ENCODE peak calls at places on chromosomes 1 and 21, in seven cellular contexts. One of them, this sample, is unnamed.

GRCh38 chr1:7438396-7438785 is 332.7 kb upstream of the VAMP3 start:
- DNase-seq in substantia nigra: no peak
- DNase-seq in RWPE1: no peak
- DNase-seq in OCI-LY7: no peak
- DNase-seq in tibial artery: no peak
- DNase-seq in naive thymus-derived CD4-positive, alpha-beta T cell: no peak
- DNase-seq in caudate nucleus: no peak
- DNase-seq in this sample: no peak

GRCh38 chr1:31760422-31760900 is 3.7 kb downstream of the ADGRB2 start:
- DNase-seq in substantia nigra: no peak
- DNase-seq in RWPE1: no peak
- DNase-seq in OCI-LY7: peak
- DNase-seq in tibial artery: no peak
- DNase-seq in naive thymus-derived CD4-positive, alpha-beta T cell: peak
- DNase-seq in caudate nucleus: peak
- DNase-seq in this sample: no peak

GRCh38 chr1:205648212-205648910 is 16.6 kb upstream of the ELK4 start:
- DNase-seq in substantia nigra: no peak
- DNase-seq in RWPE1: no peak
- DNase-seq in OCI-LY7: no peak
- DNase-seq in tibial artery: no peak
- DNase-seq in naive thymus-derived CD4-positive, alpha-beta T cell: no peak
- DNase-seq in caudate nucleus: no peak
- DNase-seq in this sample: no peak

GRCh38 chr1:185568155-185569123 is 165.8 kb upstream of the HMCN1 start:
- DNase-seq in substantia nigra: no peak
- DNase-seq in RWPE1: no peak
- DNase-seq in OCI-LY7: no peak
- DNase-seq in tibial artery: no peak
- DNase-seq in naive thymus-derived CD4-positive, alpha-beta T cell: no peak
- DNase-seq in caudate nucleus: no peak
- DNase-seq in this sample: no peak

GRCh38 chr1:34645919-34646318 is 108.9 kb upstream of the GJB5 start:
- DNase-seq in substantia nigra: no peak
- DNase-seq in RWPE1: no peak
- DNase-seq in OCI-LY7: no peak
- DNase-seq in tibial artery: no peak
- DNase-seq in naive thymus-derived CD4-positive, alpha-beta T cell: no peak
- DNase-seq in caudate nucleus: no peak
- DNase-seq in this sample: no peak

GRCh38 chr21:42234464-42235241 is 15.7 kb downstream of the ABCG1 start:
- DNase-seq in substantia nigra: peak
- DNase-seq in RWPE1: peak
- DNase-seq in OCI-LY7: peak
- DNase-seq in tibial artery: peak
- DNase-seq in naive thymus-derived CD4-positive, alpha-beta T cell: peak
- DNase-seq in caudate nucleus: peak
- DNase-seq in this sample: peak

GRCh38 chr21:43299441-43300277 is 127.3 kb downstream of the SIK1 start:
- DNase-seq in substantia nigra: no peak
- DNase-seq in RWPE1: no peak
- DNase-seq in OCI-LY7: no peak
- DNase-seq in tibial artery: no peak
- DNase-seq in naive thymus-derived CD4-positive, alpha-beta T cell: no peak
- DNase-seq in caudate nucleus: no peak
- DNase-seq in this sample: peak

GRCh38 chr1:55632906-55633305 is 417.7 kb upstream of the USP24 start:
- DNase-seq in substantia nigra: no peak
- DNase-seq in RWPE1: no peak
- DNase-seq in OCI-LY7: no peak
- DNase-seq in tibial artery: no peak
- DNase-seq in naive thymus-derived CD4-positive, alpha-beta T cell: no peak
- DNase-seq in caudate nucleus: no peak
- DNase-seq in this sample: no peak

GRCh38 chr1:203325418-203326091 is 20.2 kb downstream of the BTG2 start:
- DNase-seq in substantia nigra: peak
- DNase-seq in RWPE1: no peak
- DNase-seq in OCI-LY7: peak
- DNase-seq in tibial artery: peak
- DNase-seq in naive thymus-derived CD4-positive, alpha-beta T cell: no peak
- DNase-seq in caudate nucleus: peak
- DNase-seq in this sample: peak

GRCh38 chr1:28449904-28450303 is 55.9 kb upstream of the RCC1 start:
- DNase-seq in substantia nigra: no peak
- DNase-seq in RWPE1: peak
- DNase-seq in OCI-LY7: peak
- DNase-seq in tibial artery: no peak
- DNase-seq in naive thymus-derived CD4-positive, alpha-beta T cell: peak
- DNase-seq in caudate nucleus: no peak
- DNase-seq in this sample: no peak

DNA sequence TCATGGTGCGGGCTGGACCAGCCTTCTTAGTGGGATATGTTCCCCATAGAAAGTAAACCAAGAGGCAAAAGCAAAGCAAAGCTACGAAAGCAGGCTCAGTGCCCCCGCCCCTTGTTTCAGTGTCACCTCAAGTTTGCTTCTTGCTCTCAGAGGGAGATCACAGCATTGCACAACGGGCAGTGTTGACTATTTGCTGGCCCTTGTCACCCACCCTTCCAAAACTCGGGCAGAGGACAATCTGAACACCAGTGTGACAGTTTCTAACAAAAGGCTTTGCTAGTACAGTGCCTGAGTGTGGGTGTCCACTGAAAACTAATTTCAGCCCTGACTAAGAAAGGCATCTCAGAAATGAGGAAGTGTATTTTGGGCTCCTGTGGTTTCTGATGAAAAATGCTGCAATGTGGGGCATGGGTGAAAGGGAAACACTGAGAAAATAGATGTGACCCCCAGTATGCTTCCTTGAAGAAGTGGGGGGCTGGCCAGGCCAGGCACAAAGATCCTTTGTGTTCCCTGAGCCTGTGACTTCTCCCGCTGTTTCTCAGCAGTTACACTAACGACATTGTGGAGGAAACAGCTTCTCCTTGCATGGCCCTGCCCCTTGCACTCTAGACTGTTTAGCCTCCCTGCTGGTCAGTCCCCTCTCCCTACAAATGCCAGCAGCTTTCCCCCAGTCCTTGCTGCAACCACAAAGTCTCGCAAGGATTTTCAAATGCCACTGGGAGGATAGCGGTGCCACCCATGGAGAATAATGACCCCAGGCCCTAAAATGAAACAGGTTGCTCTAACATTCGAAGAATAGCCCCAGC is 33.3 kb upstream of the KCNE1 start:
- DNase-seq in substantia nigra: no peak
- DNase-seq in RWPE1: no peak
- DNase-seq in OCI-LY7: peak
- DNase-seq in tibial artery: no peak
- DNase-seq in naive thymus-derived CD4-positive, alpha-beta T cell: no peak
- DNase-seq in caudate nucleus: peak
- DNase-seq in this sample: no peak
- H3K27ac ChIP-seq in substantia nigra: peak
- H3K27ac ChIP-seq in RWPE1: no peak
- H3K27ac ChIP-seq in OCI-LY7: peak
- H3K27ac ChIP-seq in tibial artery: peak
- H3K27ac ChIP-seq in naive thymus-derived CD4-positive, alpha-beta T cell: no peak
- H3K27ac ChIP-seq in caudate nucleus: peak
- H3K27ac ChIP-seq in this sample: peak

DNA sequence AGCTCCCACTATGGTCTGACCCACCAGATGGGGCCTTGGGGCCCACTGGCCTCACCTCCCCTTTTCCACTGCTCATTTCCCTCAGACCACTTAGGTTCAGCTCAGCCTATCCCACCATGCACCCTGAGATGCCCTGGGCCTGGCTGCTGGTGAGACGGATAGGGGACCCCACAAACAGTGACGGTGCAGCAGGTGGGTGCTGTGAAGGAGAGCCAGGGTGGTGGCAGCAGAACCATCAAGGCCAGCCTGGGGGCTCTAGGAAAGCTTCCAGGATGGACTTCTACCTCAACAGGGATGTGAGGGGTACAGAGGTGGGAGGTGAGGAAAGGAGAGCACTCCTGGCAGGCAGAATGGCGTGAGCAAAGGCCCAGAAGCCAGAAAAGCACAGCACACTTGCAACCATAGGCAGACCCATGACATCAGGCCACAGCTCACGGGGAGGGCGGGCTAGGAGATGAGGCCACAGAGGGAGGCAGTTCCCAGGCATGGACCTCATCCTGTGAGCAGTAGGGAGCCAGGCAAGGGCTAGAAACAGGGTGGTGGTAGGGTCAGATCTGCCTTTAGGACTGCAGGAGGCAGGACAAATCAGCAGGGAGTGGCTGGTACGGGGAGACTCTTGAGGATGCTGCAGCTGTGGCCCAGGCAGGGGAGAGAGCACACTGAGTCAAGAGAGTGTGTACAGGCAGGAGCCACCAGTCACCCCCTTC is 23.1 kb downstream of the CYB5RL start:
- DNase-seq in substantia nigra: no peak
- DNase-seq in RWPE1: no peak
- DNase-seq in OCI-LY7: no peak
- DNase-seq in tibial artery: no peak
- DNase-seq in naive thymus-derived CD4-positive, alpha-beta T cell: no peak
- DNase-seq in caudate nucleus: no peak
- DNase-seq in this sample: peak
- H3K27ac ChIP-seq in substantia nigra: no peak
- H3K27ac ChIP-seq in RWPE1: no peak
- H3K27ac ChIP-seq in OCI-LY7: no peak
- H3K27ac ChIP-seq in tibial artery: no peak
- H3K27ac ChIP-seq in naive thymus-derived CD4-positive, alpha-beta T cell: no peak
- H3K27ac ChIP-seq in caudate nucleus: no peak
- H3K27ac ChIP-seq in this sample: no peak

GRCh38 chr21:45781741-45782140 is 138.2 kb downstream of the PCBP3 start:
- DNase-seq in substantia nigra: no peak
- DNase-seq in RWPE1: no peak
- DNase-seq in OCI-LY7: no peak
- DNase-seq in tibial artery: no peak
- DNase-seq in naive thymus-derived CD4-positive, alpha-beta T cell: no peak
- DNase-seq in caudate nucleus: no peak
- DNase-seq in this sample: no peak
- H3K27ac ChIP-seq in substantia nigra: no peak
- H3K27ac ChIP-seq in RWPE1: no peak
- H3K27ac ChIP-seq in OCI-LY7: no peak
- H3K27ac ChIP-seq in tibial artery: no peak
- H3K27ac ChIP-seq in naive thymus-derived CD4-positive, alpha-beta T cell: no peak
- H3K27ac ChIP-seq in caudate nucleus: no peak
- H3K27ac ChIP-seq in this sample: no peak

GRCh38 chr1:173195596-173196088 is 11.5 kb downstream of the TNFSF4 start:
- DNase-seq in substantia nigra: no peak
- DNase-seq in RWPE1: no peak
- DNase-seq in OCI-LY7: peak
- DNase-seq in tibial artery: no peak
- DNase-seq in naive thymus-derived CD4-positive, alpha-beta T cell: no peak
- DNase-seq in caudate nucleus: no peak
- DNase-seq in this sample: peak

GRCh38 chr1:173193639-173194038 is 13.5 kb downstream of the TNFSF4 start:
- DNase-seq in substantia nigra: no peak
- DNase-seq in RWPE1: no peak
- DNase-seq in OCI-LY7: no peak
- DNase-seq in tibial artery: no peak
- DNase-seq in naive thymus-derived CD4-positive, alpha-beta T cell: no peak
- DNase-seq in caudate nucleus: no peak
- DNase-seq in this sample: no peak

GRCh38 chr1:173187838-173188237 is 19.3 kb downstream of the TNFSF4 start:
- DNase-seq in substantia nigra: no peak
- DNase-seq in RWPE1: no peak
- DNase-seq in OCI-LY7: peak
- DNase-seq in tibial artery: no peak
- DNase-seq in naive thymus-derived CD4-positive, alpha-beta T cell: no peak
- DNase-seq in caudate nucleus: no peak
- DNase-seq in this sample: no peak

GRCh38 chr1:173191011-173191410 is 16.1 kb downstream of the TNFSF4 start:
- DNase-seq in substantia nigra: no peak
- DNase-seq in RWPE1: no peak
- DNase-seq in OCI-LY7: no peak
- DNase-seq in tibial artery: no peak
- DNase-seq in naive thymus-derived CD4-positive, alpha-beta T cell: no peak
- DNase-seq in caudate nucleus: no peak
- DNase-seq in this sample: no peak

DNA sequence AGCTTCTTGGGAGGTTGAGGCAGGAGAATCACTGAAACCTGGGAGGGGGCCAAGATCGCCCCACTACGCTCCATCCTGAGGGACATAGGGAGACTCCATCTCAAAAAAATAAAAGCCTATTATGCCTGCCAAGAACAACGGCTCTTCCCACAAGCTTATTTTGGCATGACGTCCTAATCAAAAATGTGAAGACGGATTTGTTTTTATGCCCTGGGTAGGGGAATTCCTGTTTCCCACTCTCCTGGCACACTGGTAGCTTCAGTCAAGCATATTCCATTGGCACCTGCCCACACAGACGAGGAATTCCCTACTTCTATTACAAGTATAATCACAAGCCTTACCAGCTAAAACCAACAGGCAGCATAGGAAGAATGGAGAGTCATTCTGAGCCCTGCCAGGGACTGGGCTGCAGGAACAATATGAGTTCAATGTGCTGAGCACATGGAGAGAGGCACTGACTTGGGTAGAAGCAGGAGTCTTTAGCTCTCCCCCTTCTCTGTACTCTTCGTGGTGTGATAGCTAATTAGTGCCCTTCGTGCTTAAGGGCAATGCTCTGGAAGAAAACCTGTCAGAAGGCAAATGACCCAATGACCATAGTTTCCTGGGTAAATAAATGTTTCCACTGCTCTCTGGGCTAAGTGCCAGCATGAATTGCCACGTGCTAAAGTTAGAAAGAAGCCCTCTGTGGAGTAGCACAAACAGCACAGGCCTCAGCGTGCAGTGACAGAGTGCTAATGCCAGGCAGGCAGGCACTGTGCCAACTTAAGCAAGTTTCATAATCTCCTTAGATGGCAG is 16.8 kb downstream of the TNFSF4 start:
- DNase-seq in substantia nigra: peak
- DNase-seq in RWPE1: peak
- DNase-seq in OCI-LY7: no peak
- DNase-seq in tibial artery: peak
- DNase-seq in naive thymus-derived CD4-positive, alpha-beta T cell: no peak
- DNase-seq in caudate nucleus: peak
- DNase-seq in this sample: no peak
- H3K27ac ChIP-seq in substantia nigra: no peak
- H3K27ac ChIP-seq in RWPE1: peak
- H3K27ac ChIP-seq in OCI-LY7: no peak
- H3K27ac ChIP-seq in tibial artery: peak
- H3K27ac ChIP-seq in naive thymus-derived CD4-positive, alpha-beta T cell: no peak
- H3K27ac ChIP-seq in caudate nucleus: no peak
- H3K27ac ChIP-seq in this sample: peak

This sample was measured in spleen.